ENCODE peak calls at places on chromosomes 12 and 14, in six cellular contexts. Y, N, L, U, P and Q are unnamed samples.

GRCh38 chr12:26188641-26189040 is 6.7 kb upstream of the SSPN start:
- DNase-seq in Y (no peak), N (no peak), L (no peak), U (no peak), P (no peak), Q (no peak)

GRCh38 chr12:127991408-127991940 is 275.5 kb upstream of the TMEM132C start:
- DNase-seq in Y (no peak), N (no peak), L (no peak), U (no peak), P (no peak), Q (no peak)

GRCh38 chr12:108518716-108519496 is 3.8 kb downstream of the FICD start:
- DNase-seq in Y (no peak), N (no peak), L (no peak), U (peak), P (no peak), Q (no peak)

GRCh38 chr12:75863475-75863874 is 168.1 kb downstream of the PHLDA1 start:
- DNase-seq in Y (no peak), N (no peak), L (no peak), U (no peak), P (peak), Q (no peak)

GRCh38 chr12:50786498-50787231 is 22.8 kb downstream of the ATF1 start:
- DNase-seq in Y (no peak), N (peak), L (no peak), U (no peak), P (no peak), Q (no peak)

GRCh38 chr12:120652671-120653435 is 12.4 kb downstream of the CABP1 start:
- DNase-seq in Y (no peak), N (no peak), L (no peak), U (peak), P (no peak), Q (no peak)

GRCh38 chr12:110555509-110556406 is 27.4 kb downstream of the PPTC7 start:
- DNase-seq in Y (no peak), N (peak), L (no peak), U (no peak), P (peak), Q (no peak)

GRCh38 chr12:26239508-26240328 is 44.3 kb downstream of the SSPN start:
- DNase-seq in Y (peak), N (peak), L (no peak), U (peak), P (peak), Q (no peak)

GRCh38 chr12:105083551-105084105 is 630 bp downstream of the ALDH1L2 start:
- DNase-seq in Y (peak), N (no peak), L (no peak), U (peak), P (no peak), Q (no peak)

GRCh38 chr12:132218915-132219314 is 74.7 kb downstream of the NOC4L start:
- DNase-seq in Y (no peak), N (no peak), L (peak), U (no peak), P (peak), Q (no peak)

GRCh38 chr12:92034858-92035401 is 110.7 kb downstream of the BTG1 start:
- DNase-seq in Y (peak), N (peak), L (peak), U (peak), P (peak), Q (peak)

GRCh38 chr12:123306200-123306599 is 34.5 kb upstream of the CDK2AP1 start:
- DNase-seq in Y (no peak), N (no peak), L (no peak), U (no peak), P (no peak), Q (no peak)

GRCh38 chr14:41418851-41419250 is 187.8 kb upstream of the LRFN5 start:
- DNase-seq in Y (no peak), N (no peak), L (no peak), U (no peak), P (no peak), Q (no peak)

GRCh38 chr12:12561305-12562015 is 1.2 kb downstream of the DUSP16 start:
- DNase-seq in Y (peak), N (no peak), L (peak), U (peak), P (peak), Q (no peak)

GRCh38 chr14:64107438-64107837 is 186.7 kb downstream of the ESR2 start:
- DNase-seq in Y (no peak), N (no peak), L (no peak), U (no peak), P (no peak), Q (no peak)

GRCh38 chr14:75822522-75823288 is 159.1 kb downstream of the TGFB3 start:
- DNase-seq in Y (no peak), N (peak), L (no peak), U (no peak), P (no peak), Q (no peak)

GRCh38 chr12:53252349-53252916 is 15.7 kb upstream of the ESPL1 start:
- DNase-seq in Y (peak), N (no peak), L (no peak), U (no peak), P (no peak), Q (peak)

GRCh38 chr12:66633676-66634075 is 45.2 kb downstream of the GRIP1 start:
- DNase-seq in Y (no peak), N (no peak), L (no peak), U (no peak), P (no peak), Q (no peak)

GRCh38 chr12:96195845-96196451 is 1.8 kb downstream of the ELK3 start:
- DNase-seq in Y (no peak), N (no peak), L (no peak), U (no peak), P (peak), Q (no peak)

GRCh38 chr12:100576311-100577036 is 3.0 kb downstream of the GAS2L3 start:
- DNase-seq in Y (no peak), N (peak), L (no peak), U (no peak), P (no peak), Q (no peak)

GRCh38 chr14:61420326-61420725 is 98.9 kb downstream of the PRKCH start:
- DNase-seq in Y (no peak), N (no peak), L (no peak), U (no peak), P (no peak), Q (no peak)

GRCh38 chr12:64670856-64671639 is 60.8 kb downstream of the RASSF3 start:
- DNase-seq in Y (no peak), N (no peak), L (no peak), U (peak), P (no peak), Q (no peak)

GRCh38 chr12:4214912-4215861 is 58.4 kb upstream of the CCND2 start:
- DNase-seq in Y (peak), N (no peak), L (peak), U (peak), P (no peak), Q (no peak)

GRCh38 chr12:58416211-58416610 is 474.8 kb downstream of the ATP23 start:
- DNase-seq in Y (no peak), N (peak), L (no peak), U (no peak), P (no peak), Q (no peak)

GRCh38 chr12:14995583-14996425 is 23.0 kb downstream of the PDE6H start:
- DNase-seq in Y (no peak), N (peak), L (no peak), U (no peak), P (peak), Q (peak)

GRCh38 chr12:120903382-120903817 is 758 bp downstream of the SPPL3 start:
- DNase-seq in Y (peak), N (no peak), L (peak), U (peak), P (peak), Q (no peak)

GRCh38 chr12:61848893-61849292 is 411.3 kb upstream of the USP15 start:
- DNase-seq in Y (no peak), N (no peak), L (no peak), U (no peak), P (no peak), Q (no peak)

GRCh38 chr12:1439201-1439600 is 155.2 kb downstream of the FBXL14 start:
- DNase-seq in Y (no peak), N (no peak), L (no peak), U (no peak), P (no peak), Q (peak)

GRCh38 chr12:124613151-124613585 is 45.8 kb upstream of the NCOR2 start:
- DNase-seq in Y (no peak), N (no peak), L (no peak), U (no peak), P (peak), Q (no peak)

GRCh38 chr12:122871851-122872785 is 23.8 kb downstream of the VPS37B start:
- DNase-seq in Y (peak), N (no peak), L (no peak), U (peak), P (peak), Q (peak)

GRCh38 chr12:66861157-66861750 is 182.4 kb upstream of the GRIP1 start:
- DNase-seq in Y (peak), N (peak), L (peak), U (peak), P (peak), Q (peak)

GRCh38 chr12:5567021-5567744 is 135.3 kb downstream of the NTF3 start:
- DNase-seq in Y (peak), N (no peak), L (no peak), U (no peak), P (peak), Q (no peak)

GRCh38 chr14:33287204-33287603 is 348.5 kb downstream of the NPAS3 start:
- DNase-seq in Y (no peak), N (no peak), L (no peak), U (no peak), P (peak), Q (no peak)

GRCh38 chr12:54984602-54985376 is at the start of gene TESPA1:
- DNase-seq in Y (peak), N (no peak), L (peak), U (peak), P (no peak), Q (no peak)